ENCODE peak calls at places on chromosomes 1 and 21, in eight cellular contexts. M is stomach, H is A549, I is heart left ventricle, S is HCT116, D is tibial nerve, O is suprapubic skin, G is lower leg skin. R is an unnamed sample.

GRCh38 chr21:31185663-31186062 is 147.4 kb upstream of the KRTAP19-8 start:
- DNase-seq in O (no peak), D (no peak), S (no peak), I (no peak), G (no peak), M (no peak), H (no peak), R (no peak)

GRCh38 chr1:160576430-160576829 is 2.9 kb downstream of the CD84 start:
- DNase-seq in I (no peak), M (no peak), O (no peak), G (no peak), S (no peak), D (no peak), H (no peak), R (no peak)

GRCh38 chr1:233015965-233016364 is 65.6 kb downstream of the NTPCR start:
- DNase-seq in O (no peak), H (no peak), I (no peak), G (no peak), D (no peak), M (no peak), S (no peak), R (no peak)

GRCh38 chr21:31222142-31222541 is 121.9 kb downstream of the TIAM1 start:
- DNase-seq in I (no peak), D (no peak), S (no peak), H (no peak), M (no peak), G (no peak), O (no peak), R (no peak)

GRCh38 chr1:15543589-15544568 is 17.2 kb downstream of the DNAJC16 start:
- DNase-seq in S (no peak), I (no peak), O (no peak), G (no peak), D (no peak), M (no peak), H (no peak), R (no peak)

GRCh38 chr1:34870395-34870794 is 10.8 kb upstream of the SMIM12 start:
- DNase-seq in D (no peak), G (no peak), O (no peak), H (no peak), S (no peak), M (no peak), I (no peak), R (no peak)

GRCh38 chr1:58391514-58391913 is 155.0 kb downstream of the OMA1 start:
- DNase-seq in D (no peak), S (no peak), I (no peak), G (no peak), O (no peak), H (no peak), M (no peak), R (no peak)

GRCh38 chr1:43048601-43049011 is 89.9 kb upstream of the SLC2A1 start:
- DNase-seq in I (no peak), D (no peak), M (no peak), S (no peak), G (peak; percentile 51), H (no peak), O (no peak), R (no peak)

GRCh38 chr1:7938070-7938469 is 2.6 kb downstream of the TNFRSF9 start:
- DNase-seq in D (no peak), H (no peak), S (no peak), M (no peak), G (no peak), I (no peak), O (no peak), R (no peak)

GRCh38 chr1:30700528-30701265 is 22.7 kb downstream of the MATN1 start:
- DNase-seq in G (peak; percentile 71), I (no peak), D (peak; percentile 42), O (no peak), S (no peak), H (no peak), M (no peak), R (peak; percentile 54)

GRCh38 chr1:18262726-18263125 is 155.1 kb downstream of the IGSF21 start:
- DNase-seq in G (no peak), H (no peak), M (no peak), D (no peak), I (no peak), S (no peak), O (no peak), R (no peak)

GRCh38 chr1:14956579-14957195 is 196.9 kb upstream of the TMEM51 start:
- DNase-seq in H (no peak), M (no peak), D (no peak), I (no peak), O (no peak), G (no peak), S (no peak), R (no peak)

GRCh38 chr1:97174039-97174704 is 452.6 kb downstream of the PTBP2 start:
- DNase-seq in H (no peak), O (no peak), I (no peak), G (no peak), D (no peak), S (no peak), M (no peak), R (no peak)

GRCh38 chr1:10530281-10530740 is 55.6 kb downstream of the PEX14 start:
- DNase-seq in S (no peak), I (peak; percentile 37), M (peak; percentile 61), H (no peak), O (no peak), G (no peak), D (no peak), R (peak; percentile 70)

GRCh38 chr1:109282497-109282951 is 421 bp downstream of the PSRC1 start:
- DNase-seq in G (no peak), M (no peak), O (no peak), S (no peak), H (peak; percentile 19), D (no peak), I (no peak), R (no peak)

GRCh38 chr1:206067486-206068302 is 14.7 kb downstream of the RHEX start:
- DNase-seq in M (no peak), O (no peak), H (no peak), G (no peak), I (no peak), D (no peak), S (no peak), R (no peak)

GRCh38 chr1:174969977-174970376 is 29.8 kb upstream of the CACYBP start:
- DNase-seq in D (no peak), M (no peak), O (no peak), H (no peak), I (no peak), G (no peak), S (no peak), R (no peak)

GRCh38 chr1:1758059-1758621 is 20.1 kb downstream of the NADK start:
- DNase-seq in O (no peak), M (peak; percentile 80), I (no peak), S (no peak), D (no peak), H (no peak), G (no peak), R (peak; percentile 82)

GRCh38 chr1:112788561-112788960 is 73.4 kb upstream of the PPM1J start:
- DNase-seq in H (no peak), M (no peak), D (no peak), O (no peak), I (no peak), G (no peak), S (no peak), R (no peak)

GRCh38 chr1:212317916-212318315 is 32.7 kb downstream of the PPP2R5A start:
- DNase-seq in D (no peak), H (no peak), G (no peak), O (no peak), S (no peak), I (no peak), M (no peak), R (no peak)

GRCh38 chr1:162710349-162710748 is 78.1 kb downstream of the DDR2 start:
- DNase-seq in H (no peak), M (no peak), D (no peak), S (no peak), G (no peak), O (no peak), I (no peak), R (no peak)

DNA sequence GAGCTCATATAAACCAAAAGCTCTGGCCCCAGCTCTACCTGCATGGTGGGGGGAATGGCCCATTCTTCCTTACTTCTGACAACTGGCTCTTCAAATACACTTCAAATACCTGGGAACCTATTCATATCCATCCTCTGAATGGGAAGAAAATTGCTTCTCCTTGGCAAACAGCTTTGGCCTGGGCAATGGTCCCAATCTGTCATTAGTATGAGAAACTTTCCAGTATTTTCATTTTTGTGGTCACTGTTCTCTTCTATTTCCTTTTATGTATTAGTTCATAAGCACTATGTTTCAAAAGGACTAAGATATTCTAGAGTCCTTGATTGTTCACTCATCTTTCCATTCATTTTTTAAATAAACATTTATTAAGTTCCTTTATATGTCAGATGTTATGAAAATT is 5.2 kb upstream of the HSD3B2 start:
- DNase-seq in D (no peak), S (no peak), O (no peak), I (no peak), G (no peak), H (no peak), M (no peak), R (no peak)
- TF ChIP-seq POLR2A in D (no peak), S (no peak), O (no peak), I (no peak), G (no peak), H (no peak), M (no peak), R (no peak)

GRCh38 chr1:181087400-181087901 is 1.0 kb upstream of the IER5 start:
- DNase-seq in O (no peak), D (no peak), G (no peak), I (no peak), S (no peak), M (no peak), H (no peak), R (no peak)
- H3K4me3 ChIP-seq in O (peak overlapping the region; percentile 97), D (no peak overlapping the region), G (no peak overlapping the region), I (no peak overlapping the region), S (no peak overlapping the region), M (no peak overlapping the region), H (peak overlapping the region; percentile 91), R (no peak overlapping the region)

GRCh38 chr1:46301406-46302090 is 1.9 kb downstream of the LRRC41 start:
- DNase-seq in O (peak; percentile 84), G (peak; percentile 23), I (peak; percentile 54), D (peak; percentile 14), M (peak; percentile 44), H (no peak), S (no peak), R (no peak)

GRCh38 chr1:46302091-46303037 is 1.1 kb downstream of the LRRC41 start:
- DNase-seq in O (no peak), G (no peak), S (no peak), D (peak; percentile 29), I (peak; percentile 55), H (no peak), M (peak; percentile 48), R (peak; percentile 69)

GRCh38 chr1:46303038-46303871 is at the start of the genes LRRC41 and UQCRH:
- DNase-seq in M (peak; percentile 96), O (peak; percentile 97), D (peak; percentile 92), H (peak; percentile 79), G (peak; percentile 94), I (peak; percentile 95), S (peak; percentile 97), R (peak; percentile 96)

GRCh38 chr1:46298387-46298786 is 5.0 kb downstream of the LRRC41 start:
- DNase-seq in G (no peak), H (no peak), O (no peak), I (no peak), S (no peak), M (no peak), D (no peak), R (no peak)

GRCh38 chr1:46300673-46301405 is 2.6 kb downstream of the LRRC41 start:
- DNase-seq in S (no peak), H (no peak), D (no peak), G (no peak), I (peak; percentile 45), M (no peak), O (no peak), R (no peak)
- TF ChIP-seq POLR2A in S (no peak), H (no peak), D (no peak), G (no peak), I (no peak), M (no peak), O (no peak), R (no peak)

GRCh38 chr1:40478276-40478675 is 1.2 kb downstream of the ZFP69 start:
- DNase-seq in G (no peak), M (no peak), H (no peak), S (no peak), D (no peak), I (no peak), O (no peak), R (no peak)
- H3K4me3 ChIP-seq in G (no peak overlapping the region), M (peak overlapping the region; percentile 71), H (no peak overlapping the region), S (no peak overlapping the region), D (peak overlapping the region; percentile 92), I (peak overlapping the region; percentile 95), O (peak overlapping the region; percentile 69), R (no peak overlapping the region)

R was measured in right lobe of liver.